ENCODE peak calls at places on chromosome 11, in four cellular contexts. H, F, R and S are unnamed samples.

GRCh38 chr11:22711212-22711770 is 44.9 kb downstream of the GAS2 start:
- DNase-seq in H (no peak), R (no peak), F (peak; percentile 7), S (no peak)

GRCh38 chr11:68402355-68403031 is 58.1 kb upstream of the PPP6R3 start:
- DNase-seq in H (peak; percentile 58), R (no peak), F (peak; percentile 54), S (peak; percentile 67)

GRCh38 chr11:7646866-7647265 is 26.4 kb downstream of the CYB5R2 start:
- DNase-seq in R (no peak), F (peak; percentile 37), H (no peak), S (no peak)

GRCh38 chr11:119567667-119568582 is 145.0 kb upstream of the THY1 start:
- DNase-seq in F (peak; percentile 74), H (no peak), R (peak; percentile 85), S (no peak)

GRCh38 chr11:46281374-46281831 is 3.9 kb downstream of the CREB3L1 start:
- DNase-seq in R (peak; percentile 44), F (peak; percentile 46), H (peak; percentile 54), S (no peak)

GRCh38 chr11:32435947-32436750 is 810 bp upstream of the WT1 start:
- DNase-seq in F (peak; percentile 61), H (peak; percentile 67), R (no peak), S (no peak)

GRCh38 chr11:17812286-17813187 is 78.0 kb downstream of the KCNC1 start:
- DNase-seq in R (no peak), F (no peak), H (no peak), S (no peak)

GRCh38 chr11:43580735-43581369 is 99.7 kb upstream of the HSD17B12 start:
- DNase-seq in R (peak; percentile 24), H (peak; percentile 76), F (peak; percentile 49), S (no peak)

GRCh38 chr11:63985812-63986155 is 454 bp upstream of the OTUB1 start:
- DNase-seq in H (no peak), F (no peak), R (no peak), S (no peak)

GRCh38 chr11:65435981-65436411 is 13.4 kb downstream of the NEAT1 start:
- DNase-seq in H (peak; percentile 23), F (no peak), R (no peak), S (no peak)

GRCh38 chr11:83156996-83157754 is at the start of gene PCF11:
- DNase-seq in R (no peak), F (no peak), H (peak; percentile 88), S (no peak)
- H3K56ac ChIP-seq in R (peak within 1 kb of the TSS; percentile 89), F (peak within 1 kb of the TSS; percentile 98), H (peak within 1 kb of the TSS; percentile 79), S (no peak within 1 kb of the TSS)

DNA sequence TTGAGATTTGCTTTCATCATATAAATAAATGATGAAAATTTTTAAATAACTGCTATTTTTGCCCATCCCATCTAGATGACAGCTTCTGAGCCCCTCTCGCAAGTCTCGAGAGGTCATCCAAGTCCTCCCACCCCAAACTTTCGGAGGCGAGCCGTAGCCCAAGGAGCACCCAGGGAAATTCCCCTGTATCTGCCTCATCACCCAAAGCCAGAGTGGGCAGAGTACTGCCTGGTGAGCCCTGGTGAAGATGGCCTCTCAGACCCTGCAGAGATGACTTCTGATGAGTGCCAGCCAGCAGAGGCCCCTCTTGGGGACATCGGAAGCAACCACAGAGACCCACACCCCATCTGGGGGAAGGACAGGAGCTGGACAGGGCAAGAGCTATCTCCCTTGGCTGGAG is 83.9 kb upstream of the PARVA start:
- DNase-seq in F (no peak), R (no peak), H (no peak), S (no peak)
- H3K56ac ChIP-seq in F (no peak overlapping the region), R (no peak overlapping the region), H (no peak overlapping the region), S (no peak overlapping the region)

DNA sequence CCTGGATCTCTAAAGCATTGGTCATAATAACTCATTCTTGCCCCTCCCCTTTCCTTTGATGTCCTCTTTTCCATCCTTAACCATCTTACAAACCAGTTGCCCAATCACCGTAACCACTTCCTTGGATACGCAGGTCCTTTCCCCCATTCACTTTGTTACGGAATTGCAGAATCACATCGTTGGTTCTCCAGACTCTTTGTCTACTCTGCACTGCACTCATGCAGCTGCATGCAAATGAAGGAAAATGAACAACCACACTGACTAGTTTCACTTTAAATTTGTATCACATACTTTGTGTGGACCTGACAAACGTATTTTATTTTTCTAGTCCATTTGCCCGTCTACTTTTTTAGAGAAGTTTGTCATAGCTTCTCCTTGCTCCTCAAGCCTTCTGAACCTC is 69.9 kb downstream of the SLC5A12 start:
- DNase-seq in R (no peak), F (no peak), H (no peak), S (no peak)
- H3K56ac ChIP-seq in R (no peak overlapping the region), F (no peak overlapping the region), H (no peak overlapping the region), S (no peak overlapping the region)

GRCh38 chr11:57310091-57310490 is 14.7 kb downstream of the TNKS1BP1 start:
- DNase-seq in F (no peak), R (no peak), H (no peak), S (no peak)

GRCh38 chr11:57309106-57310059 is 15.4 kb downstream of the TNKS1BP1 start:
- DNase-seq in R (no peak), H (no peak), F (no peak), S (no peak)

GRCh38 chr11:57306941-57307598 is 17.7 kb downstream of the TNKS1BP1 start:
- DNase-seq in H (no peak), R (no peak), F (no peak), S (no peak)

GRCh38 chr11:57307666-57308270 is 17.0 kb downstream of the TNKS1BP1 start:
- DNase-seq in H (no peak), F (no peak), R (no peak), S (no peak)

GRCh38 chr11:57308426-57309060 is 16.2 kb downstream of the TNKS1BP1 start:
- DNase-seq in H (no peak), R (no peak), F (no peak), S (no peak)
- H3K56ac ChIP-seq in H (no peak overlapping the region), R (no peak overlapping the region), F (no peak overlapping the region), S (no peak overlapping the region)

GRCh38 chr11:5611627-5612026 is 13.2 kb upstream of the TRIM34 start:
- DNase-seq in H (no peak), F (peak; percentile 44), R (no peak), S (no peak)
- H3K56ac ChIP-seq in H (no peak overlapping the region), F (no peak overlapping the region), R (no peak overlapping the region), S (no peak overlapping the region)

GRCh38 chr11:88406871-88407270 is 69.3 kb upstream of the CTSC start:
- DNase-seq in R (no peak), F (no peak), H (no peak), S (no peak)
- H3K56ac ChIP-seq in R (no peak overlapping the region), F (no peak overlapping the region), H (no peak overlapping the region), S (no peak overlapping the region)

DNA sequence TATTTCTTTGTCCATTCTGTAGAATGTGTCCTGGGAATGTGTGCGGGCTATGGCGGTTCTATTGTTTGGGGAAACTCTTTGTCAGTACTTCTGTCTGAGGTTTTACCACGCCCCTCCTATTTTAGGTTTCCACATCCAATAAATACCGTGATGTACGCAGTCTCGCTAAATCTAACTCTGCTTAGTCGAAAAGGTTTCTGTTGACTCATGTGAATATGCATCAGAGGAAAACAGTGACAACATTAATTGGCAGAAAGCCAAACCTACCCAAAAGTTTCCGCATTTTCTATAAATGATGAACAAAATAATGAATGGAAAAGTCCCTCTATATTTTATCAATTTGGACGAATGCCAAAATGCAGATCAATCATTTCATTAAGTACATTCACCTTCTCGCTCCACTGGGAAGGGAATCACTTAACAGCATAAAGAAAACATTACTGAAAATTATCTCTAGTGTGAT is 143.4 kb downstream of the MAML2 start:
- DNase-seq in R (peak; percentile 80), H (no peak), F (no peak), S (no peak)
- H3K56ac ChIP-seq in R (no peak overlapping the region), H (no peak overlapping the region), F (no peak overlapping the region), S (no peak overlapping the region)

GRCh38 chr11:101555366-101555765 is 28.4 kb downstream of the TRPC6 start:
- DNase-seq in R (peak; percentile 41), F (no peak), H (no peak), S (no peak)
- H3K56ac ChIP-seq in R (no peak overlapping the region), F (no peak overlapping the region), H (no peak overlapping the region), S (no peak overlapping the region)